ENCODE peak calls at places on chromosome 1, in five cellular contexts. P is MM.1S; S is uterus; R is CD8-positive, alpha-beta T cell; N is GM23338. C is an unnamed sample.
A peak's percentile ranks its signal among the peaks of the same experiment; 100 is the strongest.

GRCh38 chr1:39204441-39205081 is at the start of gene MACF1:
- DNase-seq in R (peak; percentile 49), S (peak; percentile 90), P (peak; percentile 63), N (peak; percentile 56), C (peak; percentile 82)

GRCh38 chr1:46394108-46394871 is at the start of gene FAAH:
- DNase-seq in P (peak; percentile 85), S (peak; percentile 47), R (peak; percentile 24), N (peak; percentile 85), C (peak; percentile 59)

GRCh38 chr1:37949524-37950152 is 2.8 kb upstream of the INPP5B start:
- DNase-seq in S (no peak), N (no peak), R (no peak), P (no peak), C (no peak)

GRCh38 chr1:29236993-29237905 is 927 bp downstream of the PTPRU start:
- DNase-seq in N (peak; percentile 57), P (no peak), S (peak; percentile 57), R (no peak), C (peak; percentile 40)

GRCh38 chr1:41482001-41482765 is 2.3 kb downstream of the EDN2 start:
- DNase-seq in R (no peak), P (no peak), S (peak; percentile 75), N (no peak), C (no peak)

GRCh38 chr1:11731719-11732283 is 4.1 kb upstream of the AGTRAP start:
- DNase-seq in R (peak; percentile 23), S (peak; percentile 77), N (peak; percentile 85), P (no peak), C (peak; percentile 86)

GRCh38 chr1:26555550-26555981 is 26.0 kb downstream of the RPS6KA1 start:
- DNase-seq in N (no peak), P (no peak), S (no peak), R (no peak), C (no peak)

GRCh38 chr1:16046865-16047264 is 3.3 kb downstream of the CLCNKB start:
- DNase-seq in S (no peak), N (no peak), R (no peak), P (no peak), C (no peak)

GRCh38 chr1:148372731-148373130 is 110.4 kb downstream of the PPIAL4G start:
- DNase-seq in R (peak; percentile 50), P (peak; percentile 19), N (no peak), S (no peak), C (no peak)

GRCh38 chr1:50967416-50968020 is 2.5 kb upstream of the CDKN2C start:
- DNase-seq in P (no peak), N (no peak), R (no peak), S (no peak), C (no peak)

GRCh38 chr1:33043267-33044090 is 6.8 kb upstream of the AK2 start:
- DNase-seq in R (no peak), N (no peak), S (no peak), P (no peak), C (no peak)

GRCh38 chr1:240947438-240948224 is 335.7 kb upstream of the GREM2 start:
- DNase-seq in P (no peak), N (no peak), S (no peak), R (no peak), C (no peak)

GRCh38 chr1:44086722-44087474 is 31.7 kb upstream of the KLF17 start:
- DNase-seq in N (no peak), R (no peak), S (no peak), P (no peak), C (no peak)

GRCh38 chr1:220300442-220301121 is 28.3 kb upstream of the RAB3GAP2 start:
- DNase-seq in N (peak; percentile 64), S (peak; percentile 80), P (peak; percentile 58), R (no peak), C (peak; percentile 65)

GRCh38 chr1:23791434-23792047 is 596 bp downstream of the LYPLA2 start:
- DNase-seq in R (peak; percentile 24), N (peak; percentile 79), P (no peak), S (no peak), C (no peak)

GRCh38 chr1:206573772-206574161 is 38.5 kb downstream of the EIF2D start:
- DNase-seq in N (no peak), P (no peak), R (no peak), S (no peak), C (no peak)
- H3K27ac ChIP-seq in N (no peak overlapping the region), P (peak overlapping the region; percentile 56), R (peak overlapping the region; percentile 1), S (no peak overlapping the region), C (no peak overlapping the region)

GRCh38 chr1:53690411-53690810 is 48.6 kb downstream of the GLIS1 start:
- DNase-seq in R (no peak), S (no peak), N (no peak), P (no peak), C (no peak)
- H3K27me3 ChIP-seq in R (no peaks in the 10 kb centered on the region), S (no peaks in the 10 kb centered on the region), N (no peaks in the 10 kb centered on the region), P (no peaks in the 10 kb centered on the region), C (peaks cover 5% of the 10 kb centered on the region)

DNA sequence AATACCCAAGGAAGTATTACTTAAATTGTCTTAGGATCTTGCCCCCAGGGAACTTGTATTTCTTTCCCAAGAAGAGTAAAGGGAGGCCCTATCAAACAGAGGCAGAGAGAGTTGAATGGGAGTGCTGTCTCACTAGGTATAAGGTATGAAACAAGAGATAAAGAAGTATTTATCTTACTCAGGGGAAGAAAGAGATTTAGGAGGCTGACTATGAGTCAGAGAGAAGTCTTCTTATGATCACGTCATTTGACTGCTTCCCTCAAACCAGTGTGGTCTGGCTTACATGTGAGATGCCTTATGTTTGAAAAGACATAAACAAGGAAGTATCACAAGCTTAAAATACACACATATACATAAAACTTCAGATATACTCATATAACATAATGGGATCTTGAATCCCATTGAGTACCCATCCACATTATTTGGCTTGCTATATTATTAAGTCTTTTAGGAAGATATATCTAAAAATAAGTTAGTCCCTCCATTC is 29.6 kb downstream of the DUSP10 start:
- DNase-seq in S (no peak), R (peak; percentile 42), N (no peak), P (no peak), C (no peak)
- H3K4me1 ChIP-seq in S (no peaks in the 10 kb centered on the region), R (peaks cover 37% of the 10 kb centered on the region), N (peaks cover 21% of the 10 kb centered on the region), P (no peaks in the 10 kb centered on the region), C (no peaks in the 10 kb centered on the region)

GRCh38 chr1:10672376-10673050 is 123.9 kb downstream of the CASZ1 start:
- DNase-seq in P (no peak), R (no peak), S (no peak), N (no peak), C (no peak)
- H3K27ac ChIP-seq in P (no peak overlapping the region), R (no peak overlapping the region), S (peak overlapping the region; percentile 66), N (peak overlapping the region; percentile 26), C (no peak overlapping the region)

GRCh38 chr1:114157275-114157660 is 3.6 kb upstream of the SYT6 start:
- DNase-seq in R (no peak), P (no peak), S (no peak), N (no peak), C (no peak)
- H3K27me3 ChIP-seq in R (peaks cover 37% of the 10 kb centered on the region), P (no peaks in the 10 kb centered on the region), S (peaks cover 25% of the 10 kb centered on the region), N (peaks cover 56% of the 10 kb centered on the region), C (peaks cover 35% of the 10 kb centered on the region)